ENCODE peak calls at places on chromosomes 6 and 20, in nine cellular contexts. F is esophagus muscularis mucosa; P is lower lobe of right lung; B is IMR-90; Z is CD4-positive, CD25-positive, alpha-beta regulatory T cell; G is MM.1S; C is HCT116; V is neural progenitor cell; S is tibial artery. J is an unnamed sample.
A peak's percentile ranks its signal among the peaks of the same experiment; 100 is the strongest.

GRCh38 chr6:9540534-9541126 is 874.2 kb downstream of the TFAP2A start:
- DNase-seq in F (no peak), P (no peak), B (peak; percentile 67), Z (no peak), G (peak; percentile 61), C (peak; percentile 47), V (peak; percentile 40), S (no peak), J (no peak)

GRCh38 chr20:34921436-34921835 is 34.2 kb downstream of the GSS start:
- DNase-seq in F (no peak), P (no peak), B (no peak), Z (no peak), G (no peak), C (no peak), V (no peak), S (no peak), J (no peak)

GRCh38 chr6:36033935-36034334 is 6.3 kb downstream of the MAPK14 start:
- DNase-seq in F (no peak), P (no peak), B (peak; percentile 49), Z (no peak), G (no peak), C (no peak), V (no peak), S (no peak), J (no peak)

GRCh38 chr6:69719602-69720193 is 77.1 kb downstream of the LMBRD1 start:
- DNase-seq in F (no peak), P (no peak), B (peak; percentile 37), Z (no peak), G (peak; percentile 46), C (peak; percentile 2), V (peak; percentile 19), S (no peak), J (no peak)

GRCh38 chr6:111818539-111819226 is 54.6 kb downstream of the FYN start:
- DNase-seq in F (no peak), P (no peak), B (peak; percentile 75), Z (no peak), G (no peak), C (no peak), V (no peak), S (no peak), J (no peak)

GRCh38 chr6:72967329-72967728 is 258.0 kb downstream of the KHDC1L start:
- DNase-seq in F (no peak), P (no peak), B (no peak), Z (no peak), G (no peak), C (no peak), V (no peak), S (no peak), J (no peak)

GRCh38 chr20:60071965-60072364 is 113.7 kb downstream of the CDH26 start:
- DNase-seq in F (no peak), P (no peak), B (peak; percentile 9), Z (no peak), G (no peak), C (no peak), V (no peak), S (no peak), J (no peak)

GRCh38 chr6:90397929-90398674 is 101.5 kb upstream of the BACH2 start:
- DNase-seq in F (no peak), P (no peak), B (peak; percentile 32), Z (peak; percentile 67), G (peak; percentile 12), C (no peak), V (no peak), S (no peak), J (no peak)

GRCh38 chr20:34343458-34344255 is 19.4 kb upstream of the ITCH start:
- DNase-seq in F (no peak), P (no peak), B (no peak), Z (no peak), G (no peak), C (no peak), V (no peak), S (no peak), J (no peak)

GRCh38 chr6:37487891-37488290 is 11.8 kb downstream of the CCDC167 start:
- DNase-seq in F (no peak), P (no peak), B (no peak), Z (no peak), G (no peak), C (no peak), V (no peak), S (no peak), J (no peak)

GRCh38 chr6:15621203-15622044 is 41.4 kb downstream of the DTNBP1 start:
- DNase-seq in F (no peak), P (peak; percentile 75), B (peak; percentile 30), Z (no peak), G (no peak), C (no peak), V (peak; percentile 65), S (no peak), J (peak; percentile 34)

GRCh38 chr20:39762716-39763115 is 800.6 kb downstream of the DHX35 start:
- DNase-seq in F (no peak), P (no peak), B (no peak), Z (no peak), G (no peak), C (no peak), V (no peak), S (no peak), J (no peak)
- H3K9me3 ChIP-seq in F (peaks cover 9% of the 10 kb centered on the region), P (peaks cover 1% of the 10 kb centered on the region), B (no peaks in the 10 kb centered on the region), Z (no peaks in the 10 kb centered on the region), G (no peaks in the 10 kb centered on the region), C (peaks cover 12% of the 10 kb centered on the region), V (no peaks in the 10 kb centered on the region), S (peaks cover 3% of the 10 kb centered on the region), J (no peaks in the 10 kb centered on the region)

GRCh38 chr6:29746050-29746449 is 22.8 kb downstream of the HLA-F start:
- DNase-seq in F (no peak), P (no peak), B (no peak), Z (no peak), G (no peak), C (no peak), V (no peak), S (no peak), J (no peak)

GRCh38 chr6:29746846-29747687 is 23.8 kb downstream of the HLA-F start:
- DNase-seq in F (no peak), P (no peak), B (no peak), Z (no peak), G (no peak), C (no peak), V (no peak), S (no peak), J (no peak)

GRCh38 chr6:29744131-29744530 is 20.9 kb downstream of the HLA-F start:
- DNase-seq in F (no peak), P (no peak), B (no peak), Z (no peak), G (no peak), C (no peak), V (no peak), S (no peak), J (no peak)

GRCh38 chr6:29744621-29745020 is 21.4 kb downstream of the HLA-F start:
- DNase-seq in F (no peak), P (no peak), B (no peak), Z (no peak), G (no peak), C (no peak), V (no peak), S (no peak), J (no peak)

DNA sequence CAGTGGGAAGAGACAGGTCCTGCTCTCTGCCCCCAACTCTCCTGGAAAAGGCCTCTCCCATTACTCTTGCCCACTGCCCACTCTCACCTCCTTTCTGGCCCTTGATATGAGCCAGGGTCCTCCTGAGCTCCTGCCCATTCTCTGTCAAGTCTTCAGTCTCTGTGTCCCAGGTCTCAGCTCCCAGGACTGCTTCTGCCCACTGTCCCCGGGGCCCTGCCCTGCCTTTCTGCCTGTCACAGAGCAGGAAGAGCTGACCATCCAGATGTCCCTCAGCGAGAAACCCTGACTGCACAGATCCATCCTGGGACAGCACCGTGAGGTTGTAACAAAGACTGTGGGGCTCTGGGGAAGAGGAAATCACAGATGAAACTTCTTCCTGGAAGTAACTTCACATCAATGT is 22.2 kb downstream of the HLA-F start:
- DNase-seq in F (no peak), P (no peak), B (no peak), Z (no peak), G (no peak), C (no peak), V (no peak), S (no peak), J (no peak)
- H3K4me3 ChIP-seq in F (no peak overlapping the region), P (no peak overlapping the region), B (no peak overlapping the region), Z (no peak overlapping the region), G (no peak overlapping the region), C (no peak overlapping the region), V (no peak overlapping the region), S (no peak overlapping the region), J (no peak overlapping the region)

GRCh38 chr20:50900261-50900660 is 31.0 kb downstream of the ADNP start:
- DNase-seq in F (no peak), P (no peak), B (no peak), Z (no peak), G (no peak), C (no peak), V (no peak), S (no peak), J (no peak)

GRCh38 chr20:50893620-50894019 is 37.6 kb downstream of the ADNP start:
- DNase-seq in F (no peak), P (no peak), B (no peak), Z (no peak), G (no peak), C (no peak), V (no peak), S (no peak), J (no peak)

GRCh38 chr20:50895111-50895830 is 36.0 kb downstream of the ADNP start:
- DNase-seq in F (no peak), P (no peak), B (peak; percentile 72), Z (no peak), G (no peak), C (no peak), V (no peak), S (no peak), J (no peak)

GRCh38 chr20:50901301-50901700 is 29.9 kb downstream of the ADNP start:
- DNase-seq in F (no peak), P (no peak), B (no peak), Z (no peak), G (no peak), C (no peak), V (no peak), S (no peak), J (no peak)

GRCh38 chr20:50898475-50898874 is 32.8 kb downstream of the ADNP start:
- DNase-seq in F (no peak), P (no peak), B (peak; percentile 28), Z (no peak), G (no peak), C (no peak), V (no peak), S (no peak), J (no peak)
- H3K36me3 ChIP-seq in F (peaks cover 81% of the 10 kb centered on the region), P (peaks cover 87% of the 10 kb centered on the region), B (peaks cover 39% of the 10 kb centered on the region), Z (peaks cover 66% of the 10 kb centered on the region), G (peaks cover 27% of the 10 kb centered on the region), C (peaks cover 32% of the 10 kb centered on the region), V (peaks cover 48% of the 10 kb centered on the region), S (peaks cover 27% of the 10 kb centered on the region), J (no peaks in the 10 kb centered on the region)

DNA sequence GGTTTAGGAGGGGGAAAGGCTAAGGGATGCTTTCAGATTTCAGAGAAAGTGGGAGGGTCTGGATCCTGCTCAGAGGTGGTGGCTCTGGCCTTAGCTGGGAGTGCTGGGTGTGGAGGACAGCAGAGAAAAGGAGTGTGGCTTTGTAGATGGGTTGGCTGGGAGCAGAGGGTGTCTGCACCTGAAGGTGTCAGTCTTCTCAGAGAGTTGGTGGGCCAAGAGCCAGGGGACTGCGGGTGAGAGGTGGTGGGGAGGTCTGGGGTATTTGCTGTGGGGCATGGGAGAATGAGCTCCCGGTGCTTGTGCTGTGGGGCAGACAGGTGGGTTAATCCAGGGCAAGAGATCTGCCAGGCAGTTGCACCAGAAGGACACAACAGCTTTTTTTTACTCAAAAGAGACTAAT is 67.4 kb downstream of the TOX2 start:
- DNase-seq in F (no peak), P (no peak), B (no peak), Z (no peak), G (no peak), C (no peak), V (no peak), S (no peak), J (no peak)
- H3K9me3 ChIP-seq in F (no peaks in the 10 kb centered on the region), P (no peaks in the 10 kb centered on the region), B (no peaks in the 10 kb centered on the region), Z (no peaks in the 10 kb centered on the region), G (no peaks in the 10 kb centered on the region), C (no peaks in the 10 kb centered on the region), V (no peaks in the 10 kb centered on the region), S (no peaks in the 10 kb centered on the region), J (no peaks in the 10 kb centered on the region)